ENCODE peak calls at places on chromosomes 12 and 14, in seven cellular contexts. I is fibroblast of the aortic adventitia; R is endothelial cell of umbilical vein; M is IMR-90; X is left lung; K is cardiac muscle cell; W is CD8-positive, alpha-beta T cell. T is an unnamed sample.
A peak's percentile ranks its signal among the peaks of the same experiment; 100 is the strongest.

GRCh38 chr14:52119030-52119429 is 50.2 kb upstream of the NID2 start:
- DNase-seq in I (no peak), R (no peak), M (no peak), X (no peak), K (no peak), W (no peak), T (no peak)

GRCh38 chr12:77116277-77116676 is 50.9 kb upstream of the E2F7 start:
- DNase-seq in I (peak; percentile 40), R (peak; percentile 53), M (peak; percentile 81), X (no peak), K (peak; percentile 22), W (no peak), T (peak; percentile 36)

GRCh38 chr14:103549361-103550311 is 12.8 kb downstream of the BAG5 start:
- DNase-seq in I (no peak), R (no peak), M (no peak), X (peak; percentile 75), K (no peak), W (no peak), T (no peak)

GRCh38 chr14:80974338-80975078 is 19.1 kb downstream of the TSHR start:
- DNase-seq in I (peak; percentile 66), R (no peak), M (no peak), X (no peak), K (peak; percentile 41), W (no peak), T (no peak)

GRCh38 chr12:27960822-27961221 is 11.7 kb downstream of the PTHLH start:
- DNase-seq in I (no peak), R (peak; percentile 66), M (no peak), X (no peak), K (peak; percentile 43), W (no peak), T (no peak)

GRCh38 chr14:74572829-74573360 is 39.1 kb downstream of the LTBP2 start:
- DNase-seq in I (no peak), R (peak; percentile 43), M (peak; percentile 65), X (no peak), K (no peak), W (no peak), T (no peak)

GRCh38 chr14:23538785-23539184 is 12.8 kb downstream of the ZFHX2 start:
- DNase-seq in I (peak; percentile 27), R (no peak), M (peak; percentile 31), X (no peak), K (peak; percentile 53), W (no peak), T (peak; percentile 32)

GRCh38 chr14:70143306-70143705 is 45.4 kb downstream of the SLC8A3 start:
- DNase-seq in I (no peak), R (no peak), M (no peak), X (no peak), K (no peak), W (no peak), T (no peak)

GRCh38 chr12:121980892-121981272 is 40.8 kb upstream of the BCL7A start:
- DNase-seq in I (no peak), R (no peak), M (no peak), X (no peak), K (no peak), W (no peak), T (no peak)

GRCh38 chr14:74552623-74553022 is 59.1 kb downstream of the ISCA2 start:
- DNase-seq in I (peak; percentile 55), R (peak; percentile 63), M (peak; percentile 50), X (no peak), K (peak; percentile 70), W (no peak), T (peak; percentile 69)

GRCh38 chr12:85920324-85920947 is 46.3 kb downstream of the NTS start:
- DNase-seq in I (peak; percentile 53), R (peak; percentile 53), M (peak; percentile 6), X (no peak), K (peak; percentile 38), W (no peak), T (peak; percentile 46)

GRCh38 chr12:4032906-4033628 is 159.9 kb upstream of the PARP11 start:
- DNase-seq in I (peak; percentile 64), R (no peak), M (peak; percentile 32), X (no peak), K (no peak), W (no peak), T (peak; percentile 2)

GRCh38 chr14:23572841-23573240 is 5.2 kb upstream of the AP1G2 start:
- DNase-seq in I (no peak), R (no peak), M (no peak), X (no peak), K (no peak), W (peak; percentile 17), T (no peak)

GRCh38 chr14:54565236-54566151 is 1.4 kb upstream of the SAMD4A start:
- DNase-seq in I (peak; percentile 89), R (peak; percentile 94), M (peak; percentile 90), X (peak; percentile 94), K (peak; percentile 93), W (peak; percentile 78), T (peak; percentile 87)

GRCh38 chr14:64234877-64235651 is 59.1 kb downstream of the ESR2 start:
- DNase-seq in I (peak; percentile 36), R (no peak), M (peak; percentile 14), X (no peak), K (peak; percentile 58), W (no peak), T (peak; percentile 64)

GRCh38 chr14:90743826-90744225 is 72.4 kb downstream of the TTC7B start:
- DNase-seq in I (no peak), R (no peak), M (no peak), X (no peak), K (no peak), W (no peak), T (no peak)

GRCh38 chr12:131673519-131674265 is 37.2 kb upstream of the SFSWAP start:
- DNase-seq in I (peak; percentile 6), R (no peak), M (peak; percentile 10), X (no peak), K (peak; percentile 9), W (no peak), T (peak; percentile 47)

GRCh38 chr12:96322720-96323119 is 77.5 kb downstream of the CDK17 start:
- DNase-seq in I (peak; percentile 59), R (no peak), M (no peak), X (no peak), K (no peak), W (no peak), T (no peak)

GRCh38 chr12:32921397-32921796 is 24.8 kb upstream of the PKP2 start:
- DNase-seq in I (peak; percentile 6), R (peak; percentile 42), M (no peak), X (no peak), K (peak; percentile 18), W (no peak), T (peak; percentile 9)

GRCh38 chr12:3493225-3494049 is 2.4 kb downstream of the PRMT8 start:
- DNase-seq in I (no peak), R (no peak), M (no peak), X (peak; percentile 77), K (no peak), W (no peak), T (no peak)

GRCh38 chr12:108701779-108702435 is 29.4 kb downstream of the CORO1C start:
- DNase-seq in I (peak; percentile 90), R (peak; percentile 64), M (peak; percentile 63), X (no peak), K (peak; percentile 80), W (no peak), T (peak; percentile 85)

DNA sequence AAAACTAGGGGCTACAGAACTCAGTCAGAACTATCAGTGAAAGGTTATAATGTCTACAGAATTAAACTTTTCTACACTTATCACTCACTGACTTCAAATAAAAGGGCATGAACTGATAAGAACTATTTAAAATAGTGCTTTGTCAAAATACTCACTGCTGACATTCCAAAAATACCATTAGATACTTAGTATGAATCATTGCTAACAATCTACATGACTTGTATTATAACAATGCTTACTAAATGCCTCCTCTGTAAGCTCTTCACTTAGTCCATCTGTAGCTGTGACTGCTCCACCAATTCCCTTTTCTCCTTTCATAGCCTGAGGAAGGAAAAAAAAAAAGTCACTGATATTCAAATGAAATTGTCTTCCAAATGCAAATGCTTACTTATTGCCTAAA is 17.0 kb downstream of the NFYB start:
- DNase-seq in I (peak; percentile 75), R (peak; percentile 41), M (peak; percentile 78), X (no peak), K (peak; percentile 57), W (no peak), T (peak; percentile 58)
- H3K4me3 ChIP-seq in I (no peak overlapping the region), R (no peak overlapping the region), M (no peak overlapping the region), X (no peak overlapping the region), K (no peak overlapping the region), W (no peak overlapping the region), T (no peak overlapping the region)

GRCh38 chr12:88578274-88578673 is 2.0 kb downstream of the KITLG start:
- DNase-seq in I (no peak), R (peak; percentile 39), M (no peak), X (no peak), K (no peak), W (no peak), T (no peak)
- TF ChIP-seq CTCF in I (no peak), R (no peak), M (no peak), X (no peak), K (no peak), W (no peak), T (no peak)

GRCh38 chr12:120726510-120726793 is 826 bp downstream of the ACADS start:
- DNase-seq in I (no peak), R (no peak), M (no peak), X (no peak), K (no peak), W (no peak), T (no peak)
- H3K4me3 ChIP-seq in I (peak overlapping the region; percentile 73), R (no peak overlapping the region), M (no peak overlapping the region), X (no peak overlapping the region), K (no peak overlapping the region), W (peak overlapping the region; percentile 49), T (peak overlapping the region; percentile 47)

GRCh38 chr12:91893476-91893875 is 252.2 kb downstream of the BTG1 start:
- DNase-seq in I (no peak), R (no peak), M (no peak), X (no peak), K (no peak), W (no peak), T (no peak)

GRCh38 chr12:91889970-91890369 is 255.7 kb downstream of the BTG1 start:
- DNase-seq in I (no peak), R (no peak), M (no peak), X (no peak), K (no peak), W (no peak), T (no peak)

GRCh38 chr12:91890742-91891141 is 254.9 kb downstream of the BTG1 start:
- DNase-seq in I (peak; percentile 47), R (peak; percentile 50), M (peak; percentile 8), X (no peak), K (peak; percentile 19), W (no peak), T (peak; percentile 20)

GRCh38 chr12:91894911-91895310 is 250.7 kb downstream of the BTG1 start:
- DNase-seq in I (no peak), R (no peak), M (no peak), X (no peak), K (no peak), W (no peak), T (no peak)

DNA sequence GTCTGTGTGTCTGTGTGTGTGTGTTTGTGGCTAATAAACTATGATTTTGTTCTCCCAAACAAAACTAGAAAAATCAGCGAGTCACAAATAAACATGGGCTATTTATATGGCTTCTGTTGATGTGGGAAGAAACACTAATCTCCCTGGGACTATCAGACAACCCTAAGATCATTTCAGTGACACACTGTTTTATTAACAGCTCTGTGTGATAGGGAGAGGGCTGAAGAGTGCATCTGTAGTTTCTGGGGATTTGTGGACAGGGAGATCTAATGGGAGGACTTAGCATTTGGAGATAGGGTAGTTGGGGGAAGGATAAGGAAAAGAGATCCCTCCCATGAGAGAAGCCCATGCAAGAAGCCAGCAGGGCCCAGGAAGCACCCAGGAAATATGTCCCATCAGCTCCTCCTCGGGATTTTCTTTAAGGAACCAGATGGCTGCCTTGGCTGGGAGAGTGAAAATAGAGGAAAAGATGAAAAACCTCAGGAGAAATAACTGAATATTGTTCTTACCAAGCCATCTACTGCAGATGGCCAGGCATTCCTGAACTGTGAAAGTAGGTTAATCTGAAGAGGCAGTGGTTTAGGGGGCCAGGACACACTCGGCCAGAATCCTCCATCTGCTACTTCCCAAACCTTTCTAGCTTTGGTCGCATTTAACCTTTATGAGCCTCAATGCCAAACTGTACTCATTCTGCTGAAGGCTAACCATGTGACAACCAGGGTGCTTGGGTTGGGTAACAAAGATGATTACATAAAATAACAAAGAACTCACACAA is 253.4 kb downstream of the BTG1 start:
- DNase-seq in I (no peak), R (no peak), M (no peak), X (no peak), K (no peak), W (no peak), T (no peak)
- TF ChIP-seq CTCF in I (no peak), R (no peak), M (no peak), X (no peak), K (no peak), W (no peak), T (no peak)